ENCODE peak calls at places on chromosomes 5 and 9, in four cellular contexts. C is HuH-7; T is CD4-positive, CD25-positive, alpha-beta regulatory T cell; K is activated CD8-positive, alpha-beta memory T cell treated with anti-CD3 and anti-CD28 coated beads for 1 hour. B is an unnamed sample.

GRCh38 chr9:137417161-137418021 is 5.6 kb downstream of the EXD3 start:
- DNase-seq in C (no peak), T (no peak), K (no peak), B (no peak)

GRCh38 chr9:76414656-76415055 is 20.4 kb upstream of the RFK start:
- DNase-seq in C (no peak), T (peak; percentile 28), K (no peak), B (no peak)

GRCh38 chr5:176570044-176570443 is 20.9 kb downstream of the CDHR2 start:
- DNase-seq in C (no peak), T (no peak), K (no peak), B (no peak)

GRCh38 chr5:40679998-40680681 is 425 bp downstream of the PTGER4 start:
- DNase-seq in C (no peak), T (no peak), K (no peak), B (no peak)

GRCh38 chr5:147565524-147565923 is 55.7 kb upstream of the DPYSL3 start:
- DNase-seq in C (no peak), T (no peak), K (no peak), B (no peak)

GRCh38 chr5:56656816-56657740 is 158.3 kb upstream of the MAP3K1 start:
- DNase-seq in C (no peak), T (no peak), K (no peak), B (no peak)

GRCh38 chr9:17528859-17529258 is 50.0 kb upstream of the SH3GL2 start:
- DNase-seq in C (no peak), T (no peak), K (no peak), B (no peak)

GRCh38 chr9:105877719-105878118 is 183.4 kb downstream of the TMEM38B start:
- DNase-seq in C (no peak), T (no peak), K (no peak), B (no peak)

GRCh38 chr5:77449277-77449676 is 42.8 kb downstream of the WDR41 start:
- DNase-seq in C (no peak), T (no peak), K (no peak), B (no peak)

GRCh38 chr9:69155341-69156030 is 18.6 kb upstream of the TJP2 start:
- DNase-seq in C (no peak), T (no peak), K (no peak), B (no peak)

GRCh38 chr9:128011071-128011817 is 30.5 kb upstream of the EEIG1 start:
- DNase-seq in C (no peak), T (no peak), K (no peak), B (no peak)

GRCh38 chr9:7150153-7150890 is 392.5 kb downstream of the KDM4C start:
- DNase-seq in C (no peak), T (peak; percentile 89), K (no peak), B (no peak)

GRCh38 chr9:70491798-70492736 is 77.6 kb upstream of the KLF9 start:
- DNase-seq in C (no peak), T (no peak), K (no peak), B (no peak)

GRCh38 chr5:77241444-77241843 is 31.0 kb downstream of the PDE8B start:
- DNase-seq in C (no peak), T (no peak), K (no peak), B (no peak)

GRCh38 chr5:1103505-1104326 is 8.1 kb downstream of the SLC12A7 start:
- DNase-seq in C (no peak), T (peak; percentile 32), K (no peak), B (peak; percentile 33)

GRCh38 chr5:178520851-178521250 is 69.3 kb downstream of the COL23A1 start:
- DNase-seq in C (no peak), T (no peak), K (no peak), B (no peak)

GRCh38 chr5:58135571-58136335 is 324.1 kb downstream of the PLK2 start:
- DNase-seq in C (no peak), T (no peak), K (no peak), B (no peak)

GRCh38 chr9:21110708-21111576 is 30.7 kb downstream of the IFNW1 start:
- DNase-seq in C (peak; percentile 40), T (peak; percentile 79), K (no peak), B (no peak)

GRCh38 chr5:143968071-143968878 is 156.3 kb downstream of the HMHB1 start:
- DNase-seq in C (peak; percentile 10), T (peak; percentile 39), K (no peak), B (no peak)